ENCODE peak calls at places on chromosomes 16 and 17, in six cellular contexts. T, Z, I, L, G and X are unnamed samples.

GRCh38 chr17:28325221-28325620 is 6.2 kb downstream of the TMEM97 start:
- DNase-seq in T (no peak), Z (no peak), I (no peak), L (no peak), G (no peak), X (no peak)

GRCh38 chr17:39652635-39653315 is 12.4 kb upstream of the TCAP start:
- DNase-seq in T (no peak), Z (no peak), I (no peak), L (no peak), G (no peak), X (no peak)

GRCh38 chr16:27377666-27378485 is 24.1 kb upstream of the IL21R start:
- DNase-seq in T (no peak), Z (no peak), I (peak; percentile 9), L (no peak), G (no peak), X (no peak)

GRCh38 chr16:51267676-51268075 is 116.6 kb upstream of the SALL1 start:
- DNase-seq in T (no peak), Z (no peak), I (no peak), L (no peak), G (no peak), X (no peak)

GRCh38 chr17:64786337-64786736 is 124.2 kb upstream of the SMURF2 start:
- DNase-seq in T (no peak), Z (no peak), I (peak; percentile 62), L (no peak), G (no peak), X (no peak)

GRCh38 chr17:64385187-64386083 is 5.2 kb downstream of the PECAM1 start:
- DNase-seq in T (peak; percentile 95), Z (no peak), I (peak; percentile 82), L (no peak), G (peak; percentile 10), X (peak; percentile 37)

GRCh38 chr17:3788200-3788599 is 12.8 kb downstream of the ITGAE start:
- DNase-seq in T (no peak), Z (no peak), I (no peak), L (no peak), G (no peak), X (no peak)

GRCh38 chr16:21613361-21613760 is 14.0 kb downstream of the METTL9 start:
- DNase-seq in T (no peak), Z (no peak), I (no peak), L (no peak), G (no peak), X (no peak)

GRCh38 chr17:55284001-55284884 is 19.5 kb downstream of the HLF start:
- DNase-seq in T (no peak), Z (no peak), I (no peak), L (no peak), G (no peak), X (no peak)

GRCh38 chr16:14510939-14511797 is 118.9 kb downstream of the PARN start:
- DNase-seq in T (peak; percentile 97), Z (no peak), I (no peak), L (no peak), G (no peak), X (no peak)

GRCh38 chr17:83067071-83067717 is 12.2 kb upstream of the METRNL start:
- DNase-seq in T (no peak), Z (no peak), I (peak; percentile 62), L (peak; percentile 24), G (peak; percentile 0), X (no peak)

GRCh38 chr16:1745181-1745899 is 26.0 kb downstream of the NME3 start:
- DNase-seq in T (peak; percentile 88), Z (no peak), I (no peak), L (no peak), G (no peak), X (no peak)

GRCh38 chr17:78214016-78214705 is at the start of gene BIRC5:
- DNase-seq in T (peak; percentile 55), Z (peak; percentile 80), I (peak; percentile 87), L (peak; percentile 91), G (peak; percentile 66), X (peak; percentile 81)

GRCh38 chr16:49280022-49280741 is 1.5 kb downstream of the CBLN1 start:
- DNase-seq in T (no peak), Z (no peak), I (no peak), L (no peak), G (no peak), X (no peak)

GRCh38 chr17:56925088-56925487 is 11.2 kb upstream of the TRIM25 start:
- DNase-seq in T (no peak), Z (no peak), I (no peak), L (no peak), G (no peak), X (no peak)

GRCh38 chr17:22507823-22508222 is 815.5 kb downstream of the KCNJ18 start:
- DNase-seq in T (no peak), Z (no peak), I (no peak), L (no peak), G (no peak), X (no peak)

GRCh38 chr16:87809150-87809902 is 43.5 kb upstream of the KLHDC4 start:
- DNase-seq in T (no peak), Z (no peak), I (no peak), L (no peak), G (no peak), X (no peak)

GRCh38 chr16:50591800-50592771 is 43.9 kb downstream of the NKD1 start:
- DNase-seq in T (no peak), Z (no peak), I (peak; percentile 97), L (peak; percentile 37), G (peak; percentile 52), X (no peak)

GRCh38 chr17:19719365-19720209 is 3.2 kb upstream of the SLC47A2 start:
- DNase-seq in T (no peak), Z (no peak), I (no peak), L (no peak), G (no peak), X (no peak)

GRCh38 chr17:55433629-55434422 is 12.2 kb upstream of the MMD start:
- DNase-seq in T (peak; percentile 85), Z (no peak), I (no peak), L (peak; percentile 46), G (no peak), X (no peak)

GRCh38 chr17:2302740-2303277 is 776 bp downstream of the SMG6 start:
- DNase-seq in T (no peak), Z (no peak), I (no peak), L (no peak), G (no peak), X (no peak)

GRCh38 chr17:43367588-43368242 is 31.1 kb upstream of the ARL4D start:
- DNase-seq in T (peak; percentile 94), Z (peak; percentile 16), I (no peak), L (no peak), G (no peak), X (no peak)

DNA sequence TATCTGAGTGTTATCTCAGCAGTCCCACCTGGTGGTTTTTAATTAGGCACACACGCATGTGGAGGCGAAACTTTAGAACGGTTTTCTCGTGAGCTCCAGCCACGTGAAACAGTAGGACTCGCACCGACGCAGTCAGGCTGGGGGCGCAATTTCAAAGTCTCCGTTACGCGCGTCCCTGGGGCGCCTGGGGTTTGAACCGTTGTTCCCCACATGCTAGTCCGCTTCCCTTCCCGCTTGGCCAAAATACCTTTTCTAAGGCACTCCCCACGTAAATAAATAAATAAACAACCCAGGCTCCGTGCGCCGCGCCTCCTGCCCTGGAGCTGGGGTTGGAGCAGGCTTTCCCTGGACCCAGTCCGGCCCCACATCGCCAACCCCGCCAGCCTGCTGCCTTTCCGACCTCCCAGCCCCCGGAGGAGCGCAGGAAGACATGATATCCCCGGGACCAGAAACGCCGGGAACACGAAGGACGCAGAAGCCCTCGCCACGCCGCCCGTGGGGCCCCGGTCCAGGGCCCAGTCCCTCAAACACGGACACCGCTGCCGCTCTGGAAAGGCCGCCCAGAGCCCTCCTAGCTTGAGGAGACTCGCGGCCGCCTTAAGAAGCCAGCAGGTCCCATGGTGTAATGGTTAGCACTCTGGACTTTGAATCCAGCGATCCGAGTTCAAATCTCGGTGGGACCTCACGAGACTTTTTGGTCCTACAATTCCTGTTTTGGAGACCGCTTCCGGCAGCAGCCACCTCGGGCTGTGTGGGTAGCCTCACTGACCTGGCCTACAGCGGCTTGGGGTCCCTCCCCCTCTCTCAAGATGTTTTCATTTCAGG is 18.2 kb downstream of the GNGT2 start:
- DNase-seq in T (peak; percentile 70), Z (peak; percentile 86), I (peak; percentile 97), L (peak; percentile 94), G (peak; percentile 69), X (peak; percentile 98)
- TF ChIP-seq CTCF in T (no peak), Z (peak; percentile 46), I (no peak), L (no peak), G (peak; percentile 16), X (no peak)

DNA sequence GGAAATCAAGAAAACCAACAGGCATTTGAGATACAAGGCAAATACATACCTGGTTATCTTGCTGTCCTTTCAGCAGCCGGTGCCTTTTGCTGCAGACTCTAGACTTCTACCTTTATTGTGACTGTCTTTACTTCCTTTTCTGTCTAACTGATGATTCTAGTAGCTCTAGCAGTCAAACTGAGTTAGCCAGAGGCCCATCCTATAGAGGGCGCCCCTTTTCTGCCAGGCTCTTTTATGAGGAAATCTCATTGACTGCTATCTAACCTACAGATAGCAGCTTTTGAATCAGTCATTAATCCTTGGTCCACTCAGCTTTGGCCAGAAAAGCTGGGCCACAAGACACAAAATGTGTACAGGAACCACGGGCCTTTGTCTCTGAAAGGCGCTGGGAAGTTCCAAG is 87.5 kb upstream of the WSB1 start:
- DNase-seq in T (no peak), Z (no peak), I (no peak), L (no peak), G (no peak), X (no peak)
- TF ChIP-seq CTCF in T (no peak), Z (no peak), I (no peak), L (no peak), G (no peak), X (no peak)

DNA sequence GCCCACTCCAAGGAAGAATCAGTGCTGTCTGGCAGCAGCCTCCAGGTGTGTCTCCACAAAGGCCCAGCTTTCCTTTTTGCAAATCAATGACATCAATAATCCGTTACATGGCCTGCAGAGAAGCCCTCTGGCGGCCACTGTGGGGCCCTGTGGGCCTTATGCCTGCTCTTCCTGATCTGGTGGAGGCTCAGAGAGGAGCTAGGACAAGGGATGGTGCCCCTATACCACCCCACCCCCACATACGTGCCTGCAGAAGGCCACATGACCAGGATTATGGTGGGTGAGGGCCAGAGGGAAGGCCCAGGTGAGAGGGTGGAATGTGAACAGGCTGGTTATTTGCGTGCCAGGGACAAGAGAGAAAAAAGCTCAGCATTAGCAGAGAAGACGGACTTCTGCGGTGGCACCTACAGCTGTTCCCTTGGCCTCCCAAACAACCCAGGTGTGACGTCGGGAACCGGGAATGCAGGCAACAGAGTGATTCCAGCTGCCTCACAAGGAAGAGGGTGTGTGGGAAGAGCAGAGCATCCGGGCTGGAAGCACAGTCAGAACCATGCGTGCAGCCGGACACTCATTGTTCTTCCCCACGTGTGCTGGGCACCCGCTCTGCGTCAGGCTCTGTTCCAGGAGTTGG is 22.5 kb downstream of the EIF4A3 start:
- DNase-seq in T (peak; percentile 50), Z (no peak), I (no peak), L (peak; percentile 27), G (no peak), X (no peak)
- TF ChIP-seq CTCF in T (peak; percentile 37), Z (no peak), I (no peak), L (no peak), G (no peak), X (no peak)

DNA sequence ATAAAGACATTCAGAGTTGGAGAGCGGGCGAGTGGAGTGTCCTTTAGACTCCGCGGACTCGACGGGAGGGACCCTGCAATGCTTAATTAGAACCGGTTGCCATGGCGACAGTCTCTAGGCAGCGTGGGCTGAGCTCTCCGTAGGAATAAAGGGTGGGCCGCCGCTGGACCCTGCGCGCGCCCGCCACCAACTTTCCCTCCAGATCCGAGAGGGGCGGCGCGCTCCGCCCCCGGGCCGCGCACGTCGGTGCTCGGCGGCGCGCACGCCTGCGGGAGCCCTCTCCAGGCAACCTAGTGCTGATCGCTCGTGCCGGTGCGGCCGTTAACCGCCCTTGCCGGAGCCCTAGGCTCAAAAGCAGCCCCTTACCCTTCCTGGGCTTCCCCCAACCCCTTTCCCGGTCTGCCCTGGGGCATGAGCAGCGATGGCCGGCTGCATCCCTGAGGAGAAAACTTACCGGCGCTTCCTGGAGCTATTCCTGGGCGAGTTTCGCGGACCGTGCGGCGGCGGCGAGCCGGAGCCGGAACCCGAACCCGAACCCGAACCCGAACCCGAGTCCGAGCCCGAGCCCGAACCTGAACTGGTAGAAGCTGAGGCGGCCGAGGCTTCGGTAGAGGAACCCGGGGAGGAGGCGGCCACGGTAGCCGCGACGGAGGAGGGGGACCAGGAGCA is at the start of gene PPM1E:
- DNase-seq in T (peak; percentile 39), Z (no peak), I (no peak), L (peak; percentile 33), G (no peak), X (no peak)
- TF ChIP-seq CTCF in T (no peak), Z (no peak), I (no peak), L (no peak), G (no peak), X (no peak)